ENCODE peak calls at places on chromosomes 11 and 22, in five cellular contexts. S is fibroblast of lung, C is heart left ventricle, O is upper lobe of right lung, Y is left lung. Q is an unnamed sample.

GRCh38 chr11:36447947-36448346 is 62.1 kb downstream of the TRAF6 start:
- DNase-seq in O (no peak), C (no peak), S (no peak), Y (no peak), Q (no peak)

GRCh38 chr11:30342736-30343166 is 19.8 kb downstream of the ARL14EP start:
- DNase-seq in C (no peak), Y (no peak), O (no peak), S (no peak), Q (no peak)

GRCh38 chr22:27834364-27835185 is 33.0 kb upstream of the MN1 start:
- DNase-seq in O (no peak), S (no peak), Y (no peak), C (no peak), Q (no peak)

GRCh38 chr11:1776944-1777715 is 13.4 kb upstream of the CTSD start:
- DNase-seq in C (no peak), Y (no peak), S (no peak), O (no peak), Q (no peak)

GRCh38 chr11:16818284-16818683 is 79.8 kb downstream of the C11orf58 start:
- DNase-seq in S (peak), O (no peak), Y (no peak), C (no peak), Q (no peak)

GRCh38 chr22:17563936-17564391 is 666 bp downstream of the SLC25A18 start:
- DNase-seq in O (no peak), C (no peak), Y (no peak), S (peak), Q (peak)

GRCh38 chr11:111379500-111380136 is 543 bp upstream of the POU2AF1 start:
- DNase-seq in Y (no peak), C (no peak), O (no peak), S (no peak), Q (no peak)

GRCh38 chr11:15837901-15838489 is 518.4 kb downstream of the SOX6 start:
- DNase-seq in Y (no peak), C (no peak), O (no peak), S (no peak), Q (no peak)

GRCh38 chr22:17952273-17952801 is 72.0 kb downstream of the MICAL3 start:
- DNase-seq in C (no peak), O (no peak), Y (no peak), S (no peak), Q (no peak)

GRCh38 chr11:119626910-119627305 is 102.1 kb downstream of the NECTIN1 start:
- DNase-seq in O (no peak), S (no peak), Y (no peak), C (no peak), Q (no peak)

GRCh38 chr11:68122936-68123539 is 1.9 kb upstream of the CHKA start:
- DNase-seq in S (no peak), C (no peak), Y (peak), O (peak), Q (no peak)

GRCh38 chr11:58927393-58928081 is 11.8 kb upstream of the GLYATL1 start:
- DNase-seq in Y (no peak), O (no peak), C (no peak), S (peak), Q (no peak)

GRCh38 chr11:111598546-111598945 is 3.7 kb upstream of the SIK2 start:
- DNase-seq in S (peak), C (no peak), O (no peak), Y (no peak), Q (no peak)

GRCh38 chr11:96234866-96235441 is 108.0 kb downstream of the MAML2 start:
- DNase-seq in Y (no peak), O (no peak), C (no peak), S (no peak), Q (no peak)

GRCh38 chr22:41589260-41589600 is 410 bp downstream of the PMM1 start:
- DNase-seq in C (no peak), Y (peak), S (no peak), O (no peak), Q (no peak)

GRCh38 chr11:44813401-44813800 is 86.6 kb downstream of the TSPAN18 start:
- DNase-seq in C (peak), O (peak), Y (peak), S (no peak), Q (no peak)

GRCh38 chr11:32775908-32776307 is 18.6 kb downstream of the CCDC73 start:
- DNase-seq in S (no peak), Y (no peak), C (no peak), O (no peak), Q (no peak)

GRCh38 chr11:108239076-108239475 is 16.2 kb downstream of the ATM start:
- DNase-seq in O (no peak), C (no peak), Y (no peak), S (no peak), Q (no peak)

GRCh38 chr11:19232910-19233503 is 7.7 kb downstream of the E2F8 start:
- DNase-seq in S (peak), Y (no peak), O (no peak), C (no peak), Q (no peak)

GRCh38 chr22:20115691-20116375 is at the start of gene RANBP1:
- DNase-seq in S (no peak), Y (no peak), C (no peak), O (peak), Q (no peak)

GRCh38 chr22:20794132-20794990 is 20.4 kb downstream of the SERPIND1 start:
- DNase-seq in C (no peak), O (no peak), S (no peak), Y (no peak), Q (no peak)

GRCh38 chr11:58023435-58023931 is at the start of gene OR9Q1:
- DNase-seq in C (no peak), S (no peak), O (no peak), Y (no peak), Q (no peak)

GRCh38 chr11:792873-793272 is 3.0 kb upstream of the CEND1 start:
- DNase-seq in Y (no peak), S (no peak), C (no peak), O (no peak), Q (no peak)

GRCh38 chr11:70420008-70420464 is 21.7 kb downstream of the CTTN start:
- DNase-seq in S (peak), C (no peak), Y (no peak), O (no peak), Q (no peak)

GRCh38 chr11:18705651-18706281 is 7.2 kb downstream of the TMEM86A start:
- DNase-seq in C (peak), S (no peak), Y (peak), O (peak), Q (no peak)

GRCh38 chr11:121670792-121671275 is 218.1 kb upstream of the SORL1-AS1 start:
- DNase-seq in S (no peak), O (no peak), C (no peak), Y (no peak), Q (no peak)

GRCh38 chr11:57978686-57979531 is 44.8 kb upstream of the OR9Q1 start:
- DNase-seq in O (no peak), S (no peak), Y (no peak), C (no peak), Q (no peak)

GRCh38 chr11:19433367-19433766 is 192.6 kb upstream of the E2F8 start:
- DNase-seq in S (no peak), Y (no peak), O (no peak), C (no peak), Q (no peak)

GRCh38 chr11:69731110-69731509 is 27.3 kb upstream of the FGF19 start:
- DNase-seq in O (no peak), Y (no peak), S (no peak), C (no peak), Q (no peak)

GRCh38 chr11:44130751-44131150 is 35.3 kb downstream of the EXT2 start:
- DNase-seq in Y (no peak), O (no peak), S (no peak), C (no peak), Q (peak)

GRCh38 chr11:1832989-1833365 is 1.8 kb upstream of the SYT8 start:
- DNase-seq in O (no peak), C (no peak), Y (no peak), S (no peak), Q (no peak)

GRCh38 chr11:134660416-134660815 is 248.4 kb upstream of the B3GAT1 start:
- DNase-seq in O (no peak), Y (no peak), C (peak), S (no peak), Q (no peak)

GRCh38 chr11:14905104-14906033 is 13.3 kb upstream of the CYP2R1 start:
- DNase-seq in S (peak), C (peak), O (peak), Y (peak), Q (no peak)

GRCh38 chr11:17428261-17428660 is 39.8 kb upstream of the KCNJ11 start:
- DNase-seq in O (no peak), Y (no peak), C (no peak), S (no peak), Q (no peak)

GRCh38 chr11:83019888-83020579 is 51.7 kb downstream of the RAB30 start:
- DNase-seq in Y (no peak), O (no peak), S (no peak), C (peak), Q (peak)

GRCh38 chr11:90770007-90770406 is 547.2 kb upstream of the CHORDC1 start:
- DNase-seq in C (no peak), Y (no peak), S (no peak), O (peak), Q (no peak)

GRCh38 chr22:49825944-49826602 is 1.6 kb downstream of the BRD1 start:
- DNase-seq in S (peak), O (no peak), Y (no peak), C (no peak), Q (no peak)

GRCh38 chr11:101456812-101457211 is 127.0 kb downstream of the TRPC6 start:
- DNase-seq in S (peak), O (no peak), C (no peak), Y (no peak), Q (no peak)

GRCh38 chr11:72781063-72781312 is 12.9 kb downstream of the STARD10 start:
- DNase-seq in S (no peak), C (no peak), O (peak), Y (no peak), Q (no peak)
- H3K27ac ChIP-seq in S (no peak), C (no peak), O (peak), Y (no peak), Q (peak)

GRCh38 chr11:132943737-132944556 is 588.4 kb downstream of the OPCML start:
- DNase-seq in O (no peak), S (no peak), Y (no peak), C (no peak), Q (no peak)

GRCh38 chr11:132941761-132942160 is 590.5 kb downstream of the OPCML start:
- DNase-seq in O (no peak), S (no peak), Y (no peak), C (no peak), Q (no peak)

GRCh38 chr11:132941024-132941646 is 591.2 kb downstream of the OPCML start:
- DNase-seq in Y (no peak), O (no peak), C (no peak), S (peak), Q (no peak)

GRCh38 chr11:132943325-132943736 is 589.0 kb downstream of the OPCML start:
- DNase-seq in C (no peak), O (no peak), Y (no peak), S (peak), Q (no peak)

GRCh38 chr11:132942611-132943324 is 589.5 kb downstream of the OPCML start:
- DNase-seq in Y (no peak), S (peak), C (no peak), O (no peak), Q (no peak)
- H3K27ac ChIP-seq in Y (no peak), S (no peak), C (no peak), O (no peak), Q (no peak)

GRCh38 chr11:64304032-64304315 is 1.4 kb upstream of the ESRRA start:
- DNase-seq in C (no peak), S (no peak), Y (no peak), O (no peak), Q (no peak)
- H3K27ac ChIP-seq in C (peak), S (peak), Y (peak), O (peak), Q (peak)

GRCh38 chr11:118135796-118136165 is 16.8 kb downstream of the SCN4B start:
- DNase-seq in C (no peak), Y (no peak), O (peak), S (no peak), Q (no peak)

GRCh38 chr11:118135051-118135795 is 17.4 kb downstream of the SCN4B start:
- DNase-seq in Y (no peak), C (no peak), S (no peak), O (peak), Q (no peak)

GRCh38 chr11:118138839-118139420 is 13.7 kb downstream of the SCN4B start:
- DNase-seq in C (no peak), S (no peak), O (peak), Y (no peak), Q (no peak)

GRCh38 chr11:118136341-118136740 is 16.3 kb downstream of the SCN4B start:
- DNase-seq in Y (no peak), C (no peak), O (no peak), S (no peak), Q (no peak)

GRCh38 chr11:118136826-118137225 is 15.8 kb downstream of the SCN4B start:
- DNase-seq in Y (no peak), S (no peak), O (peak), C (no peak), Q (no peak)
- H3K27ac ChIP-seq in Y (no peak), S (no peak), O (no peak), C (no peak), Q (no peak)

GRCh38 chr22:26574001-26574723 is 15.8 kb downstream of the TPST2 start:
- DNase-seq in O (no peak), S (no peak), Y (no peak), C (no peak), Q (no peak)
- H3K27ac ChIP-seq in O (peak), S (no peak), Y (peak), C (no peak), Q (no peak)

GRCh38 chr11:125371451-125371935 is 124.6 kb downstream of the FEZ1 start:
- DNase-seq in C (no peak), S (no peak), O (peak), Y (no peak), Q (no peak)
- H3K27ac ChIP-seq in C (no peak), S (no peak), O (peak), Y (no peak), Q (no peak)

GRCh38 chr22:31488988-31489617 is 539 bp downstream of the EIF4ENIF1 start:
- DNase-seq in O (peak), S (no peak), Y (peak), C (peak), Q (no peak)

GRCh38 chr22:31489632-31490495 is at the start of gene EIF4ENIF1:
- DNase-seq in C (peak), Y (peak), S (peak), O (peak), Q (peak)

GRCh38 chr22:31486951-31487350 is 2.7 kb downstream of the EIF4ENIF1 start:
- DNase-seq in S (no peak), C (no peak), Y (no peak), O (no peak), Q (no peak)

GRCh38 chr22:31490496-31490925 is 869 bp upstream of the EIF4ENIF1 start:
- DNase-seq in O (peak), C (peak), Y (peak), S (peak), Q (peak)

DNA sequence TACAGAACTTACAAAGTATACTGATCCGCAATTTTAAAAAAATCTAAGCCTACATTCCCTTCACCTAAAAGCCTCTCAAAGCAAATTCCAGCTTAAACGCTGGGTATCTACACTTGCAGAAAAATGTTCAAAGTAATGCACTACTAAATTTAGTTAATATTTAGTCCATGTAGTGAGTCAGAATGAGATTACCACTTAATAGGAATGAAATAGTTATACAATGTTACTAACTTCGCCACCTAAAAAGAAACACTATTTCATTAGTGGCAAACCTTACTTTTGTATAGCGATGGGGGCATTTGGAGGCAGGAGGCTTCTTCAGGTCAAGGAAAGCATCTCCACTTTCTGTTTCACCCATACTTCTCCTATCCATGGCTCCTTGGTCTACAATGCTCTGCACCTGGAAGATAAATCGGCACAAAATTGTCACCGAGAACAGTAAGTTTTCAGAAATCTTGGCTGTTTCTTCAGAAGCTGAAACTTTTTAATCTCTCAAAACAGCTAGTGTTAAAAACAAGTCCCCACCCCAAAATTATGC is 1.2 kb downstream of the EIF4ENIF1 start:
- DNase-seq in S (no peak), C (no peak), Y (no peak), O (no peak), Q (no peak)
- H3K27ac ChIP-seq in S (no peak), C (no peak), Y (peak), O (peak), Q (no peak)

GRCh38 chr11:7416080-7416479 is 69.2 kb upstream of the OLFML1 start:
- DNase-seq in Y (no peak), C (no peak), S (no peak), O (no peak), Q (no peak)
- H3K27ac ChIP-seq in Y (no peak), C (no peak), S (no peak), O (no peak), Q (no peak)